ENCODE peak calls at places on chromosomes 3 and 15, in six cellular contexts. One of them, this sample, is unnamed.

GRCh38 chr15:99443056-99443756 is 122.6 kb upstream of the MEF2A start:
- DNase-seq in GM12878: no peak
- DNase-seq in GM12891: no peak
- DNase-seq in H1: no peak
- DNase-seq in HepG2: no peak
- DNase-seq in K562: no peak
- DNase-seq in this sample: no peak

GRCh38 chr15:85094685-85095084 is 113.0 kb downstream of the PDE8A start:
- DNase-seq in GM12878: no peak
- DNase-seq in GM12891: no peak
- DNase-seq in H1: no peak
- DNase-seq in HepG2: no peak
- DNase-seq in K562: no peak
- DNase-seq in this sample: no peak

GRCh38 chr3:89172150-89172549 is 64.7 kb downstream of the EPHA3 start:
- DNase-seq in GM12878: no peak
- DNase-seq in GM12891: no peak
- DNase-seq in H1: no peak
- DNase-seq in HepG2: no peak
- DNase-seq in K562: no peak
- DNase-seq in this sample: no peak

GRCh38 chr15:91408476-91409076 is 308.5 kb downstream of the SV2B start:
- DNase-seq in GM12878: no peak
- DNase-seq in GM12891: no peak
- DNase-seq in H1: no peak
- DNase-seq in HepG2: no peak
- DNase-seq in K562: no peak
- DNase-seq in this sample: no peak

GRCh38 chr3:71846189-71846588 is 61.2 kb upstream of the PROK2 start:
- DNase-seq in GM12878: no peak
- DNase-seq in GM12891: no peak
- DNase-seq in H1: no peak
- DNase-seq in HepG2: no peak
- DNase-seq in K562: peak; percentile 6
- DNase-seq in this sample: no peak

GRCh38 chr15:35669021-35669420 is 123.1 kb upstream of the DPH6 start:
- DNase-seq in GM12878: no peak
- DNase-seq in GM12891: no peak
- DNase-seq in H1: no peak
- DNase-seq in HepG2: no peak
- DNase-seq in K562: no peak
- DNase-seq in this sample: no peak

GRCh38 chr3:53200501-53201189 is 39.6 kb downstream of the PRKCD start:
- DNase-seq in GM12878: no peak
- DNase-seq in GM12891: no peak
- DNase-seq in H1: no peak
- DNase-seq in HepG2: no peak
- DNase-seq in K562: no peak
- DNase-seq in this sample: no peak

GRCh38 chr3:138594150-138594934 is at the start of gene CEP70:
- DNase-seq in GM12878: peak; percentile 78
- DNase-seq in GM12891: peak; percentile 53
- DNase-seq in H1: peak; percentile 96
- DNase-seq in HepG2: peak; percentile 94
- DNase-seq in K562: peak; percentile 93
- DNase-seq in this sample: peak; percentile 44

GRCh38 chr3:16365454-16366128 is 100.6 kb downstream of the OXNAD1 start:
- DNase-seq in GM12878: no peak
- DNase-seq in GM12891: no peak
- DNase-seq in H1: no peak
- DNase-seq in HepG2: no peak
- DNase-seq in K562: no peak
- DNase-seq in this sample: no peak

GRCh38 chr3:94968519-94968918 is 905.7 kb downstream of the NSUN3 start:
- DNase-seq in GM12878: no peak
- DNase-seq in GM12891: no peak
- DNase-seq in H1: no peak
- DNase-seq in HepG2: no peak
- DNase-seq in K562: no peak
- DNase-seq in this sample: no peak

GRCh38 chr3:190566043-190566933 is 52.4 kb downstream of the IL1RAP start:
- DNase-seq in GM12878: no peak
- DNase-seq in GM12891: no peak
- DNase-seq in H1: no peak
- DNase-seq in HepG2: peak; percentile 98
- DNase-seq in K562: peak; percentile 7
- DNase-seq in this sample: no peak

GRCh38 chr3:196135693-196136639 is 54.1 kb upstream of the TFRC start:
- DNase-seq in GM12878: no peak
- DNase-seq in GM12891: no peak
- DNase-seq in H1: no peak
- DNase-seq in HepG2: no peak
- DNase-seq in K562: no peak
- DNase-seq in this sample: no peak

GRCh38 chr3:11820540-11821041 is 26.1 kb downstream of the TAMM41 start:
- DNase-seq in GM12878: no peak
- DNase-seq in GM12891: peak; percentile 25
- DNase-seq in H1: no peak
- DNase-seq in HepG2: no peak
- DNase-seq in K562: no peak
- DNase-seq in this sample: peak; percentile 27

GRCh38 chr3:59263152-59263551 is 213.3 kb upstream of the CFAP20DC start:
- DNase-seq in GM12878: no peak
- DNase-seq in GM12891: no peak
- DNase-seq in H1: no peak
- DNase-seq in HepG2: no peak
- DNase-seq in K562: no peak
- DNase-seq in this sample: no peak

GRCh38 chr3:63673111-63673510 is 20.6 kb downstream of the SNTN start:
- DNase-seq in GM12878: no peak
- DNase-seq in GM12891: no peak
- DNase-seq in H1: no peak
- DNase-seq in HepG2: no peak
- DNase-seq in K562: no peak
- DNase-seq in this sample: no peak

GRCh38 chr15:60460931-60461330 is 18.0 kb downstream of the ICE2 start:
- DNase-seq in GM12878: no peak
- DNase-seq in GM12891: no peak
- DNase-seq in H1: no peak
- DNase-seq in HepG2: no peak
- DNase-seq in K562: no peak
- DNase-seq in this sample: no peak

GRCh38 chr15:31472636-31473383 is 146.2 kb downstream of the KLF13 start:
- DNase-seq in GM12878: peak; percentile 79
- DNase-seq in GM12891: peak; percentile 70
- DNase-seq in H1: no peak
- DNase-seq in HepG2: no peak
- DNase-seq in K562: no peak
- DNase-seq in this sample: peak; percentile 63

GRCh38 chr3:37871858-37872257 is 10.2 kb downstream of the CTDSPL start:
- DNase-seq in GM12878: no peak
- DNase-seq in GM12891: no peak
- DNase-seq in H1: no peak
- DNase-seq in HepG2: no peak
- DNase-seq in K562: no peak
- DNase-seq in this sample: no peak
- TF ChIP-seq POLR2A in GM12878: no peak
- TF ChIP-seq POLR2A in GM12891: no peak
- TF ChIP-seq POLR2A in H1: no peak
- TF ChIP-seq POLR2A in HepG2: no peak
- TF ChIP-seq POLR2A in K562: no peak
- TF ChIP-seq POLR2A in this sample: no peak

GRCh38 chr3:117786339-117786738 is 1076.8 kb downstream of the TUSC7 start:
- DNase-seq in GM12878: no peak
- DNase-seq in GM12891: no peak
- DNase-seq in H1: no peak
- DNase-seq in HepG2: no peak
- DNase-seq in K562: no peak
- DNase-seq in this sample: no peak

GRCh38 chr3:117788499-117788898 is 1078.9 kb downstream of the TUSC7 start:
- DNase-seq in GM12878: no peak
- DNase-seq in GM12891: no peak
- DNase-seq in H1: peak; percentile 47
- DNase-seq in HepG2: no peak
- DNase-seq in K562: no peak
- DNase-seq in this sample: no peak

GRCh38 chr3:117793684-117794304 is 1084.2 kb downstream of the TUSC7 start:
- DNase-seq in GM12878: no peak
- DNase-seq in GM12891: no peak
- DNase-seq in H1: no peak
- DNase-seq in HepG2: no peak
- DNase-seq in K562: no peak
- DNase-seq in this sample: no peak

GRCh38 chr3:117790256-117790987 is 1080.8 kb downstream of the TUSC7 start:
- DNase-seq in GM12878: no peak
- DNase-seq in GM12891: no peak
- DNase-seq in H1: no peak
- DNase-seq in HepG2: no peak
- DNase-seq in K562: no peak
- DNase-seq in this sample: no peak

GRCh38 chr3:117788086-117788485 is 1078.5 kb downstream of the TUSC7 start:
- DNase-seq in GM12878: no peak
- DNase-seq in GM12891: no peak
- DNase-seq in H1: no peak
- DNase-seq in HepG2: no peak
- DNase-seq in K562: no peak
- DNase-seq in this sample: no peak
- TF ChIP-seq TAF1 in GM12878: no peak
- TF ChIP-seq TAF1 in GM12891: no peak
- TF ChIP-seq TAF1 in H1: no peak
- TF ChIP-seq TAF1 in HepG2: no peak
- TF ChIP-seq TAF1 in K562: no peak
- TF ChIP-seq TAF1 in this sample: no peak

GRCh38 chr15:65791335-65792129 is 561 bp downstream of the DENND4A start:
- DNase-seq in GM12878: no peak
- DNase-seq in GM12891: peak; percentile 30
- DNase-seq in H1: no peak
- DNase-seq in HepG2: peak; percentile 65
- DNase-seq in K562: peak; percentile 81
- DNase-seq in this sample: no peak
- TF ChIP-seq POLR2AphosphoS5 in GM12878: peak; percentile 53
- TF ChIP-seq POLR2AphosphoS5 in GM12891: no peak
- TF ChIP-seq POLR2AphosphoS5 in H1: no peak
- TF ChIP-seq POLR2AphosphoS5 in HepG2: no peak
- TF ChIP-seq POLR2AphosphoS5 in K562: peak; percentile 12
- TF ChIP-seq POLR2AphosphoS5 in this sample: no peak

DNA sequence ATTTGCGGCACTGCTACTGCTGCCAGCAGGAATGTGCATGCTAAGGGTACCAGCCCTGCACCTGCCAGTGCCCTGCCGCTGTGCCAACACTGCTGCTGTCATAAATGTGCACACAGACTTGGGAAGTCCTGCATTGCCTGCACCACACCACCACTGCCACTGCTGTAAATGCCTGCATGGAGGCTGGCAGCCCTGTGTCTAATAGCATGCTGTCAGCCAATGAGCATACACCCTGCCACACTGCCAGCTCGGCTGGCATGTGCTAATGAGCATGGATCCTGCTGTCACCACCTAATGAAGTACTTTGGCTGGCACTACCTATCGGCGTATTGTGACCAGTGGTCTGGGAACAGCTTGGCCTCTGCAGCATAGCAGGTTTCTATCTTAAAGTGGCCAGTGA is 981.8 kb upstream of the GBE1 start:
- DNase-seq in GM12878: no peak
- DNase-seq in GM12891: no peak
- DNase-seq in H1: no peak
- DNase-seq in HepG2: no peak
- DNase-seq in K562: no peak
- DNase-seq in this sample: no peak
- TF ChIP-seq POLR2A in GM12878: no peak
- TF ChIP-seq POLR2A in GM12891: no peak
- TF ChIP-seq POLR2A in H1: no peak
- TF ChIP-seq POLR2A in HepG2: no peak
- TF ChIP-seq POLR2A in K562: no peak
- TF ChIP-seq POLR2A in this sample: no peak

GRCh38 chr15:67134577-67135492 is 69.4 kb downstream of the SMAD3 start:
- DNase-seq in GM12878: no peak
- DNase-seq in GM12891: no peak
- DNase-seq in H1: no peak
- DNase-seq in HepG2: no peak
- DNase-seq in K562: no peak
- DNase-seq in this sample: no peak

GRCh38 chr15:67135494-67135893 is 70.1 kb downstream of the SMAD3 start:
- DNase-seq in GM12878: no peak
- DNase-seq in GM12891: no peak
- DNase-seq in H1: no peak
- DNase-seq in HepG2: peak; percentile 71
- DNase-seq in K562: no peak
- DNase-seq in this sample: no peak

GRCh38 chr15:67137951-67138935 is 72.8 kb downstream of the SMAD3 start:
- DNase-seq in GM12878: no peak
- DNase-seq in GM12891: no peak
- DNase-seq in H1: no peak
- DNase-seq in HepG2: no peak
- DNase-seq in K562: peak; percentile 64
- DNase-seq in this sample: no peak

GRCh38 chr15:67137319-67137718 is 71.9 kb downstream of the SMAD3 start:
- DNase-seq in GM12878: no peak
- DNase-seq in GM12891: no peak
- DNase-seq in H1: no peak
- DNase-seq in HepG2: no peak
- DNase-seq in K562: no peak
- DNase-seq in this sample: no peak

GRCh38 chr15:67136802-67137201 is 71.4 kb downstream of the SMAD3 start:
- DNase-seq in GM12878: no peak
- DNase-seq in GM12891: no peak
- DNase-seq in H1: no peak
- DNase-seq in HepG2: no peak
- DNase-seq in K562: no peak
- DNase-seq in this sample: no peak
- TF ChIP-seq TAF1 in GM12878: no peak
- TF ChIP-seq TAF1 in GM12891: no peak
- TF ChIP-seq TAF1 in H1: no peak
- TF ChIP-seq TAF1 in HepG2: no peak
- TF ChIP-seq TAF1 in K562: no peak
- TF ChIP-seq TAF1 in this sample: no peak

GRCh38 chr3:170418422-170419300 is at the start of gene CLDN11:
- DNase-seq in GM12878: no peak
- DNase-seq in GM12891: peak; percentile 38
- DNase-seq in H1: peak; percentile 83
- DNase-seq in HepG2: no peak
- DNase-seq in K562: no peak
- DNase-seq in this sample: no peak
- TF ChIP-seq POLR2AphosphoS5 in GM12878: no peak
- TF ChIP-seq POLR2AphosphoS5 in GM12891: no peak
- TF ChIP-seq POLR2AphosphoS5 in H1: no peak
- TF ChIP-seq POLR2AphosphoS5 in HepG2: no peak
- TF ChIP-seq POLR2AphosphoS5 in K562: no peak
- TF ChIP-seq POLR2AphosphoS5 in this sample: no peak

This sample was measured in GM12892.